ENCODE peak calls at places on chromosome 18, in six cellular contexts. L is HL-60, C is mammary epithelial cell, D is IMR-90, Q is pancreas, M is epithelial cell of proximal tubule. U is an unnamed sample.

GRCh38 chr18:44697315-44697714 is 16.6 kb downstream of the SETBP1 start:
- DNase-seq in L (no peak), C (no peak), D (no peak), Q (no peak), M (no peak), U (no peak)

GRCh38 chr18:36808681-36809080 is 20.1 kb downstream of the TPGS2 start:
- DNase-seq in L (no peak), C (peak; percentile 21), D (peak; percentile 91), Q (no peak), M (no peak), U (no peak)

GRCh38 chr18:79167526-79168190 is 98.5 kb downstream of the ATP9B start:
- DNase-seq in L (no peak), C (no peak), D (no peak), Q (no peak), M (no peak), U (no peak)

GRCh38 chr18:36284671-36285295 is 12.7 kb upstream of the FHOD3 start:
- DNase-seq in L (no peak), C (peak; percentile 56), D (peak; percentile 74), Q (peak; percentile 50), M (no peak), U (no peak)

GRCh38 chr18:317618-318017 is 49.8 kb upstream of the THOC1 start:
- DNase-seq in L (no peak), C (no peak), D (no peak), Q (no peak), M (no peak), U (no peak)

GRCh38 chr18:45792551-45793294 is 32.8 kb upstream of the SIGLEC15 start:
- DNase-seq in L (no peak), C (no peak), D (peak; percentile 49), Q (no peak), M (no peak), U (no peak)

GRCh38 chr18:56836173-56836572 is 185.0 kb downstream of the WDR7 start:
- DNase-seq in L (no peak), C (no peak), D (no peak), Q (no peak), M (no peak), U (no peak)

GRCh38 chr18:32349728-32350395 is 120.8 kb downstream of the GAREM1 start:
- DNase-seq in L (no peak), C (peak; percentile 90), D (peak; percentile 97), Q (peak; percentile 80), M (peak; percentile 99), U (peak; percentile 94)

GRCh38 chr18:32920796-32921787 is 148.3 kb upstream of the KLHL14 start:
- DNase-seq in L (peak; percentile 78), C (peak; percentile 92), D (peak; percentile 95), Q (no peak), M (peak; percentile 92), U (peak; percentile 49)

GRCh38 chr18:7626175-7626921 is 59.2 kb downstream of the PTPRM start:
- DNase-seq in L (no peak), C (no peak), D (no peak), Q (no peak), M (no peak), U (no peak)

GRCh38 chr18:9951022-9951859 is 37.4 kb downstream of the VAPA start:
- DNase-seq in L (no peak), C (peak; percentile 46), D (peak; percentile 79), Q (no peak), M (peak; percentile 20), U (peak; percentile 49)

GRCh38 chr18:79480171-79480981 is 84.6 kb downstream of the NFATC1 start:
- DNase-seq in L (no peak), C (no peak), D (no peak), Q (no peak), M (no peak), U (no peak)

GRCh38 chr18:46226461-46226860 is 122.3 kb downstream of the HAUS1 start:
- DNase-seq in L (no peak), C (no peak), D (peak; percentile 51), Q (no peak), M (no peak), U (no peak)

GRCh38 chr18:28171837-28172236 is 5.1 kb downstream of the CDH2 start:
- DNase-seq in L (no peak), C (no peak), D (no peak), Q (no peak), M (no peak), U (no peak)

GRCh38 chr18:28168725-28169124 is 8.2 kb downstream of the CDH2 start:
- DNase-seq in L (no peak), C (no peak), D (no peak), Q (no peak), M (no peak), U (no peak)

GRCh38 chr18:28164772-28165483 is 12.0 kb downstream of the CDH2 start:
- DNase-seq in L (no peak), C (no peak), D (no peak), Q (no peak), M (no peak), U (no peak)

GRCh38 chr18:28163201-28163778 is 13.6 kb downstream of the CDH2 start:
- DNase-seq in L (no peak), C (no peak), D (peak; percentile 84), Q (no peak), M (no peak), U (no peak)

DNA sequence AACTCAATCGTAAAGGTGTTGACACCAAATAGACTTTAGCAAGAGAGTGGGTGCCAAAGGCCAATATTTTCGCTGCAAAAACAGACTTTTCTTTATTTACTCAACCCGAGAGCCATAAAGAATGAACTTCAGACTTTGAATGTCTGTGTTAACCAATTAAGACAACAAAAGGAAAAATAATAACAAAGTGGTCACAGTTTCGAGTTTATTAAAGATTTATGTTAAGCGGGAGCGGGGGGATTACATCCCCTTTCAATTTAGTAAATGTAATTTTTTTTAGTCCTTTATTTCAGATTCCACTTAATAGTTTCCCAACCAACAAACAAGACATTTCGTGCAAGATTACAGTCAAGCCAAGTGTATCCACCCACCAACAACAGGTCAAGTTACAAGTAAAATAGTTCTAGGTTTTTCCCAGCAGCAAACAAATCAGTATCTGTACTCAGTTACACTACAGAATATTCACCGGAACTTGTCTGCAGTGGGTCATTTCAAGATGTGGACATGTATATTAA is 9.0 kb downstream of the CDH2 start:
- DNase-seq in L (no peak), C (no peak), D (no peak), Q (no peak), M (no peak), U (no peak)
- H3K4me3 ChIP-seq in L (no peak overlapping the region), C (no peak overlapping the region), D (no peak overlapping the region), Q (no peak overlapping the region), M (peak overlapping the region; percentile 33), U (no peak overlapping the region)

DNA sequence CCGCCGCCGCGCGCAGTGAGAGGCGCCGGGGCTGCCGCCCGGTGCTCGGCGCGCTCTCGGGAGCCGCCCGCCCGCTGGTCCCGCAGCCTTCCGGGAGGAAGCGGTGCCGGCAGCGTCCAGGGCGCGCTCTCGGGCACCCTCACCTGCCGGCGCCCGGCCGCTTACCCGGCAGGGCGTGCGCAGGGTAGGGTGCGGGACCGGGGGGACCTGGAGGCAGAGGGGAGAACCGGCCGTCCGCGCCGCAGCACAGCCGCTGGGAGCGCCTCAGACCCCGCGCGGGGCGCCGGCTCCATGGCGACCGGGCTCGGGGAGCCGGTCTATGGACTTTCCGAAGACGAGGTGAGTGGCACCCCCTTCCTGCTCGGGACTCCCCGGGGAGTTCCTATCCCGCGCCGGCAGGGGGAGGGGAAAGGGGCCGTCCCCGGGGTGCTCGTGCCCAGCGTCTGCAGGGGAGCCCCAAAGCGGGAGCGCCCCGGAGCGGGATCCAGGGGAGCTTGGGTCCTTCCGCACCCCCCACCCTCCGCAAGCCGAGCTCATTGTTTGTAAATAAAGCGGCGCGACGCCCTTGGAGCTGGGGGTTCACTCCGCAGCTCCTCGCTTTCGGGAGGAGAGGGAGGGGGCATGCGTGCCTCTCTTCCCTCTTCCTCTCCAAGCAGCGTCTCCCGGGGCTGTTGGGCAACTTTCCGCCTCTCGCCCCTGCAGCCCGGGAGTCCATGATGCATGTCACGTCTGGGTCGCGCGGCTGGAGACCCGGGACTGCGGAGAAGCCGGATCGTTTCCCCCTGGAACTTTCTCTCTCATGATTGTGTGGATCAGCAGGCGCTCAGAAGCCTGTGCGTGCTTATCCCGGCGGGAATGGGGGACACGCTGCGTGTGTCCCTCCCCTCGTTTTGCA is 591 bp downstream of the NEDD4L start:
- DNase-seq in L (peak; percentile 35), C (peak; percentile 62), D (peak; percentile 34), Q (peak; percentile 55), M (no peak), U (no peak)
- TF ChIP-seq CTCF in L (no peak), C (peak; percentile 24), D (no peak), Q (no peak), M (peak; percentile 16), U (no peak)

DNA sequence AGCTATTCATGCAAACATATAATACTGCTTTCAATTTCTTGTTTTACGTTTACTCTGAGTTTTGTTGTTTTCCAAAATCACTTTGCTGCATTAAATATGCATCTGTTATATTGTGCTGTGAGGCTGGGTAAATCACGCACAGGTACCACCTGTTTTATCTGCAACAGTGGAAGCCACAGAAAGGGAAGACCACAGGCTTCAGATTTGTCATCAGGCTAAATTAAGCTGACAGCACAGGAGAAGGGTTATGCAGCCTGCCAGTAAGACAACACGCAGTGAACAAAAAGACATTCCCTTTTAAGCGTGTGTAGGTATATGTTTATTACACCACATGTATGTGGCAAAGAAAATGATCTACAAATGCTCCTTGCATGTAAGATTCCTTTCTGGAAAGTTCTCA is 38.2 kb downstream of the ZNF516 start:
- DNase-seq in L (no peak), C (no peak), D (no peak), Q (no peak), M (no peak), U (no peak)
- H3K4me3 ChIP-seq in L (no peak overlapping the region), C (no peak overlapping the region), D (no peak overlapping the region), Q (no peak overlapping the region), M (no peak overlapping the region), U (no peak overlapping the region)

DNA sequence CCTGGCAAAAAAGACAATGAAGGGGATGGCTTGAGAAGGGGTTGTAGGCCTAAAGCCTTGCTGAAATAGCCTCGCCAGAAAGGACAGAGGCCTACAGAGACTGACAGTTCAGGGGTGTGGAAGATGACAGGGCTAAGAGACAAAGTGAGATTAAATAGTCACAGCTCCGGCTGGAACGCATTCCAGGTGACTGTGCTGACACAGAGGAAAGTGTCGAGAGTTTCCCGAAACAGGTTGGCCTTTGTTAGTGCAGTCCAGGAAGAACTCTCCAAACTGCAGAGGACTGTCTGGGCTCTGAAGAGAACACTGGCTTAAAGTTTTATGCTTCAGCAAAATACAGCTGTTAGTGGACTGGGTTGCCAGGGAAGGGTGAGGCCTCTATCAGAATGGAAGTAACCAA is 52.8 kb downstream of the METTL4 start:
- DNase-seq in L (no peak), C (no peak), D (no peak), Q (peak; percentile 20), M (no peak), U (no peak)
- TF ChIP-seq CTCF in L (no peak), C (no peak), D (no peak), Q (no peak), M (no peak), U (no peak)

GRCh38 chr18:35239314-35239713 is 1.5 kb upstream of the ZNF397 start:
- DNase-seq in L (no peak), C (no peak), D (no peak), Q (no peak), M (no peak), U (no peak)

GRCh38 chr18:35244671-35245070 is 3.8 kb downstream of the ZNF397 start:
- DNase-seq in L (no peak), C (no peak), D (no peak), Q (no peak), M (no peak), U (no peak)

GRCh38 chr18:35240664-35241522 is at the start of gene ZNF397:
- DNase-seq in L (peak; percentile 96), C (peak; percentile 93), D (peak; percentile 96), Q (peak; percentile 95), M (peak; percentile 48), U (peak; percentile 81)

GRCh38 chr18:35241523-35241804 is 630 bp downstream of the ZNF397 start:
- DNase-seq in L (no peak), C (no peak), D (no peak), Q (no peak), M (no peak), U (no peak)

GRCh38 chr18:35242426-35242825 is 1.6 kb downstream of the ZNF397 start:
- DNase-seq in L (no peak), C (no peak), D (no peak), Q (no peak), M (no peak), U (no peak)
- H3K4me3 ChIP-seq in L (no peak overlapping the region), C (no peak overlapping the region), D (no peak overlapping the region), Q (no peak overlapping the region), M (no peak overlapping the region), U (no peak overlapping the region)